ENCODE peak calls at places on chromosomes 3 and 15, in eight cellular contexts. I is AG04450, N is esophagus squamous epithelium, U is neural progenitor cell, C is heart right ventricle, G is mesenchymal stem cell, R is left lung, S is breast epithelium. F is an unnamed sample. For H3K27me3, the result is how much of the 10 kb centered on the place peaks cover.

GRCh38 chr3:61805510-61806080 is 244.2 kb downstream of the PTPRG start:
- DNase-seq in I (no peak), N (no peak), U (no peak), C (no peak), G (no peak), R (no peak), S (no peak), F (no peak)

GRCh38 chr3:99410789-99411311 is 227.5 kb upstream of the COL8A1 start:
- DNase-seq in I (no peak), N (no peak), U (peak), C (no peak), G (peak), R (no peak), S (no peak), F (no peak)

GRCh38 chr3:40681658-40682055 is 156.9 kb downstream of the ZNF621 start:
- DNase-seq in I (no peak), N (no peak), U (no peak), C (no peak), G (no peak), R (no peak), S (no peak), F (no peak)

GRCh38 chr3:110752307-110752706 is 319.3 kb upstream of the NECTIN3 start:
- DNase-seq in I (no peak), N (no peak), U (no peak), C (no peak), G (no peak), R (no peak), S (no peak), F (no peak)

GRCh38 chr15:98904466-98905048 is 103.0 kb downstream of the PGPEP1L start:
- DNase-seq in I (peak), N (no peak), U (peak), C (no peak), G (peak), R (no peak), S (no peak), F (no peak)

GRCh38 chr15:82856397-82857170 is 47.2 kb downstream of the WHAMM start:
- DNase-seq in I (no peak), N (no peak), U (peak), C (no peak), G (no peak), R (no peak), S (peak), F (no peak)

GRCh38 chr3:108438542-108438941 is 71.9 kb downstream of the MYH15 start:
- DNase-seq in I (no peak), N (no peak), U (no peak), C (no peak), G (no peak), R (no peak), S (no peak), F (no peak)

GRCh38 chr15:85475711-85476110 is 95.3 kb downstream of the AKAP13 start:
- DNase-seq in I (no peak), N (no peak), U (no peak), C (no peak), G (no peak), R (no peak), S (no peak), F (no peak)

GRCh38 chr3:13111874-13112520 is 38.8 kb upstream of the IQSEC1 start:
- DNase-seq in I (no peak), N (no peak), U (no peak), C (no peak), G (no peak), R (peak), S (no peak), F (no peak)

GRCh38 chr3:121985841-121986240 is 36.2 kb downstream of the ILDR1 start:
- DNase-seq in I (no peak), N (no peak), U (peak), C (no peak), G (no peak), R (no peak), S (no peak), F (no peak)

GRCh38 chr3:42019144-42019952 is 57.4 kb upstream of the ULK4 start:
- DNase-seq in I (no peak), N (no peak), U (no peak), C (peak), G (no peak), R (no peak), S (no peak), F (no peak)

GRCh38 chr3:186414735-186415419 is 52.8 kb upstream of the DGKG start:
- DNase-seq in I (peak), N (no peak), U (no peak), C (no peak), G (peak), R (no peak), S (no peak), F (no peak)

GRCh38 chr15:60672400-60672799 is 193.5 kb upstream of the ICE2 start:
- DNase-seq in I (no peak), N (no peak), U (peak), C (no peak), G (no peak), R (no peak), S (no peak), F (no peak)

GRCh38 chr3:175852560-175852959 is 993.4 kb downstream of the NAALADL2 start:
- DNase-seq in I (no peak), N (no peak), U (no peak), C (no peak), G (no peak), R (no peak), S (no peak), F (no peak)

GRCh38 chr3:123755085-123755484 is 129.0 kb downstream of the MYLK start:
- DNase-seq in I (no peak), N (no peak), U (no peak), C (no peak), G (no peak), R (peak), S (no peak), F (no peak)

GRCh38 chr3:73503781-73504180 is 121.0 kb downstream of the PDZRN3 start:
- DNase-seq in I (no peak), N (no peak), U (no peak), C (no peak), G (no peak), R (no peak), S (no peak), F (no peak)

GRCh38 chr3:54870423-54870822 is 57.4 kb downstream of the LRTM1 start:
- DNase-seq in I (peak), N (no peak), U (peak), C (peak), G (peak), R (no peak), S (no peak), F (no peak)

GRCh38 chr3:59248976-59249375 is 199.2 kb upstream of the CFAP20DC start:
- DNase-seq in I (no peak), N (no peak), U (peak), C (no peak), G (no peak), R (no peak), S (no peak), F (no peak)

GRCh38 chr3:29186982-29187718 is 93.7 kb upstream of the RBMS3 start:
- DNase-seq in I (peak), N (no peak), U (no peak), C (no peak), G (peak), R (no peak), S (no peak), F (no peak)

GRCh38 chr3:54283470-54283869 is 161.1 kb downstream of the CACNA2D3 start:
- DNase-seq in I (no peak), N (no peak), U (no peak), C (no peak), G (no peak), R (no peak), S (no peak), F (no peak)

GRCh38 chr15:93900476-93901400 is 330.6 kb upstream of the MCTP2 start:
- DNase-seq in I (no peak), N (no peak), U (no peak), C (no peak), G (no peak), R (no peak), S (no peak), F (no peak)

GRCh38 chr3:31937225-31937624 is 43.8 kb downstream of the OSBPL10 start:
- DNase-seq in I (no peak), N (no peak), U (no peak), C (no peak), G (no peak), R (no peak), S (no peak), F (no peak)

GRCh38 chr3:21356402-21356801 is 394.6 kb downstream of the ZNF385D start:
- DNase-seq in I (no peak), N (no peak), U (no peak), C (no peak), G (no peak), R (no peak), S (no peak), F (no peak)

GRCh38 chr3:90016492-90017065 is 909.2 kb downstream of the EPHA3 start:
- DNase-seq in I (no peak), N (no peak), U (no peak), C (no peak), G (no peak), R (no peak), S (no peak), F (no peak)

GRCh38 chr3:150515210-150515609 is 31.1 kb downstream of the SERP1 start:
- DNase-seq in I (no peak), N (no peak), U (no peak), C (no peak), G (no peak), R (no peak), S (no peak), F (no peak)

GRCh38 chr15:89171136-89172072 is 50.0 kb downstream of the RLBP1 start:
- DNase-seq in I (no peak), N (no peak), U (peak), C (peak), G (peak), R (no peak), S (no peak), F (peak)

GRCh38 chr15:69405110-69405509 is 9.0 kb upstream of the KIF23 start:
- DNase-seq in I (no peak), N (no peak), U (no peak), C (no peak), G (no peak), R (no peak), S (no peak), F (no peak)

GRCh38 chr3:154522031-154522430 is 92.0 kb upstream of the GPR149 start:
- DNase-seq in I (no peak), N (no peak), U (no peak), C (no peak), G (no peak), R (no peak), S (no peak), F (no peak)

GRCh38 chr3:115286529-115287197 is 139.6 kb upstream of the ZBTB20 start:
- DNase-seq in I (no peak), N (no peak), U (no peak), C (no peak), G (no peak), R (no peak), S (no peak), F (no peak)

GRCh38 chr3:187967097-187967496 is 186.9 kb upstream of the LPP start:
- DNase-seq in I (no peak), N (no peak), U (no peak), C (no peak), G (no peak), R (no peak), S (no peak), F (no peak)

GRCh38 chr15:70111203-70112017 is 13.7 kb upstream of the TLE3 start:
- DNase-seq in I (peak), N (no peak), U (peak), C (peak), G (peak), R (peak), S (peak), F (no peak)

GRCh38 chr15:58690703-58691102 is 58.8 kb downstream of the ADAM10 start:
- DNase-seq in I (no peak), N (no peak), U (no peak), C (no peak), G (no peak), R (no peak), S (no peak), F (no peak)

GRCh38 chr3:172274906-172275305 is 173.3 kb downstream of the GHSR start:
- DNase-seq in I (no peak), N (no peak), U (no peak), C (no peak), G (no peak), R (no peak), S (no peak), F (no peak)

GRCh38 chr3:24253336-24253735 is 241.3 kb downstream of the THRB start:
- DNase-seq in I (no peak), N (no peak), U (no peak), C (no peak), G (no peak), R (no peak), S (no peak), F (no peak)

GRCh38 chr15:61038387-61038786 is 190.7 kb downstream of the RORA start:
- DNase-seq in I (no peak), N (no peak), U (no peak), C (peak), G (peak), R (no peak), S (peak), F (no peak)

GRCh38 chr15:58442122-58442521 is 10.3 kb downstream of the LIPC start:
- DNase-seq in I (no peak), N (no peak), U (no peak), C (no peak), G (no peak), R (no peak), S (no peak), F (no peak)

GRCh38 chr3:16243706-16244490 is 20.8 kb downstream of the DPH3 start:
- DNase-seq in I (no peak), N (no peak), U (no peak), C (peak), G (peak), R (no peak), S (no peak), F (no peak)

GRCh38 chr3:64264491-64265109 is 39.3 kb upstream of the PRICKLE2 start:
- DNase-seq in I (no peak), N (no peak), U (no peak), C (no peak), G (peak), R (no peak), S (no peak), F (no peak)

GRCh38 chr3:49930922-49931321 is 1.3 kb upstream of the MON1A start:
- DNase-seq in I (no peak), N (no peak), U (peak), C (no peak), G (no peak), R (no peak), S (no peak), F (no peak)

GRCh38 chr15:76812381-76812780 is 92.8 kb downstream of the SCAPER start:
- DNase-seq in I (no peak), N (no peak), U (no peak), C (no peak), G (no peak), R (no peak), S (no peak), F (no peak)

GRCh38 chr15:23694592-23694991 is 7.5 kb upstream of the NDN start:
- DNase-seq in I (no peak), N (no peak), U (no peak), C (no peak), G (no peak), R (no peak), S (no peak), F (no peak)

GRCh38 chr15:23686466-23687142 is 501 bp downstream of the NDN start:
- DNase-seq in I (no peak), N (no peak), U (peak), C (no peak), G (peak), R (no peak), S (no peak), F (no peak)

GRCh38 chr15:23690015-23690414 is 2.9 kb upstream of the NDN start:
- DNase-seq in I (no peak), N (no peak), U (no peak), C (no peak), G (no peak), R (no peak), S (no peak), F (no peak)

GRCh38 chr15:23687143-23687470 is at the start of gene NDN:
- DNase-seq in I (no peak), N (no peak), U (peak), C (peak), G (peak), R (peak), S (no peak), F (no peak)

GRCh38 chr15:23690450-23690852 is 3.3 kb upstream of the NDN start:
- DNase-seq in I (peak), N (no peak), U (peak), C (peak), G (peak), R (peak), S (peak), F (no peak)
- H3K27ac ChIP-seq in I (no peak), N (no peak), U (no peak), C (no peak), G (no peak), R (no peak), S (peak), F (no peak)

GRCh38 chr3:194119831-194120230 is 16.1 kb upstream of the HES1 start:
- DNase-seq in I (no peak), N (no peak), U (no peak), C (no peak), G (no peak), R (no peak), S (no peak), F (no peak)
- H3K27me3 ChIP-seq in I (under half), N (under half), U (under half), C (under half), G (under half), R (under half), S (under half), F (under half)

GRCh38 chr3:189466004-189466403 is 165.2 kb upstream of the TP63 start:
- DNase-seq in I (no peak), N (no peak), U (no peak), C (no peak), G (no peak), R (no peak), S (no peak), F (no peak)
- H3K27ac ChIP-seq in I (no peak), N (no peak), U (no peak), C (no peak), G (no peak), R (no peak), S (no peak), F (no peak)

GRCh38 chr15:96408591-96409183 is 78.2 kb downstream of the NR2F2 start:
- DNase-seq in I (no peak), N (no peak), U (no peak), C (no peak), G (no peak), R (no peak), S (no peak), F (no peak)
- H3K27me3 ChIP-seq in I (half or more), N (half or more), U (half or more), C (half or more), G (half or more), R (half or more), S (half or more), F (half or more)

DNA sequence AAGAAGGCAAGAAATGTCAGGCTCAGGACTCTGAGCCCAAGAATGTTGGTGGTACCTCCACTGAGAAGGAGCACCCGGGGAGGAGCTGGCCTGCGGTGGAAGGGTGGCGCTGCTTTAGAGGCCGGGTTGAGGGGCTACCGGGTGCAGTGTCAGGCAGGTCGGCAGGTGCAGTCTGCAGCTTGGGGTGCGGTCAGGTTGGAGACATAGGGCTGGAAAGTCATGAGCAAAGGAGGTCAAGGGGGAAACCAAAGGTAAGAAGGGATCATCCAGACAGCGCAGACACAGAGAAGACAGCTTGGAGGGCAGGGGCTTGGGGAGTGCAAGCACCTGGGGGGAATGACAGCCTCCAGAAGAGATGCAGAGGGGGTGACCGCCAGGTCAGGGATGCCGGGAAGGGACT is 274.4 kb upstream of the LYSMD4 start:
- DNase-seq in I (no peak), N (no peak), U (no peak), C (no peak), G (no peak), R (no peak), S (no peak), F (no peak)
- H3K27ac ChIP-seq in I (no peak), N (no peak), U (no peak), C (no peak), G (no peak), R (no peak), S (no peak), F (no peak)

GRCh38 chr3:126212629-126213375 is 32.4 kb upstream of the ALDH1L1 start:
- DNase-seq in I (no peak), N (no peak), U (peak), C (peak), G (peak), R (no peak), S (peak), F (no peak)
- H3K27me3 ChIP-seq in I (under half), N (half or more), U (under half), C (under half), G (under half), R (under half), S (under half), F (half or more)

GRCh38 chr3:4994144-4994730 is 15.0 kb downstream of the BHLHE40 start:
- DNase-seq in I (no peak), N (no peak), U (no peak), C (no peak), G (peak), R (no peak), S (peak), F (no peak)
- H3K27ac ChIP-seq in I (no peak), N (peak), U (no peak), C (peak), G (peak), R (peak), S (peak), F (no peak)

GRCh38 chr3:10669490-10670048 is 146.5 kb upstream of the SLC6A11 start:
- DNase-seq in I (no peak), N (no peak), U (no peak), C (no peak), G (no peak), R (peak), S (no peak), F (no peak)

GRCh38 chr3:10676905-10677304 is 139.1 kb upstream of the SLC6A11 start:
- DNase-seq in I (no peak), N (no peak), U (no peak), C (no peak), G (no peak), R (no peak), S (no peak), F (no peak)

GRCh38 chr3:10668077-10668476 is 148.0 kb upstream of the SLC6A11 start:
- DNase-seq in I (no peak), N (no peak), U (no peak), C (no peak), G (no peak), R (peak), S (no peak), F (no peak)

GRCh38 chr3:10674593-10674992 is 141.4 kb upstream of the SLC6A11 start:
- DNase-seq in I (no peak), N (no peak), U (no peak), C (no peak), G (no peak), R (no peak), S (no peak), F (no peak)

GRCh38 chr3:10672422-10672821 is 143.6 kb upstream of the SLC6A11 start:
- DNase-seq in I (no peak), N (no peak), U (no peak), C (peak), G (no peak), R (no peak), S (no peak), F (no peak)
- H3K27me3 ChIP-seq in I (under half), N (under half), U (under half), C (under half), G (under half), R (under half), S (under half), F (under half)

GRCh38 chr3:183592820-183593219 is 37.3 kb upstream of the KLHL6 start:
- DNase-seq in I (no peak), N (no peak), U (no peak), C (no peak), G (no peak), R (no peak), S (no peak), F (no peak)
- H3K27ac ChIP-seq in I (no peak), N (no peak), U (no peak), C (no peak), G (no peak), R (no peak), S (no peak), F (no peak)

GRCh38 chr3:147380271-147380995 is 25.9 kb downstream of the ZIC4 start:
- DNase-seq in I (no peak), N (no peak), U (peak), C (no peak), G (no peak), R (no peak), S (no peak), F (no peak)
- H3K27me3 ChIP-seq in I (half or more), N (half or more), U (half or more), C (half or more), G (under half), R (half or more), S (half or more), F (half or more)

F was measured in CD4-positive, alpha-beta T cell.